ENCODE peak calls at places on chromosomes 6 and 20, in seven cellular contexts. V is heart left ventricle, A is adrenal gland, Z is breast epithelium, I is tibial nerve, F is right lobe of liver, G is uterus. X is an unnamed sample.

GRCh38 chr6:116398366-116399005 is 27.7 kb downstream of the DSE start:
- DNase-seq in V (no peak), A (no peak), Z (no peak), I (no peak), F (no peak), G (no peak), X (no peak)

GRCh38 chr20:41037172-41037571 is 8.6 kb downstream of the TOP1 start:
- DNase-seq in V (no peak), A (no peak), Z (no peak), I (no peak), F (no peak), G (no peak), X (no peak)

GRCh38 chr20:32112862-32113261 is 3.3 kb downstream of the TM9SF4 start:
- DNase-seq in V (peak), A (peak), Z (no peak), I (no peak), F (peak), G (no peak), X (no peak)

GRCh38 chr6:126148853-126149252 is 162.5 kb downstream of the TRMT11 start:
- DNase-seq in V (no peak), A (no peak), Z (no peak), I (no peak), F (no peak), G (no peak), X (no peak)

GRCh38 chr6:143513410-143513809 is 1.9 kb upstream of the FUCA2 start:
- DNase-seq in V (peak), A (peak), Z (no peak), I (no peak), F (no peak), G (no peak), X (no peak)

GRCh38 chr6:7787137-7787575 is 61.3 kb downstream of the BMP6 start:
- DNase-seq in V (no peak), A (peak), Z (peak), I (no peak), F (no peak), G (peak), X (no peak)

GRCh38 chr20:58981564-58982364 is 708 bp downstream of the NELFCD start:
- DNase-seq in V (no peak), A (no peak), Z (no peak), I (no peak), F (peak), G (no peak), X (no peak)

GRCh38 chr6:132192646-132193045 is 208.6 kb downstream of the MOXD1 start:
- DNase-seq in V (no peak), A (no peak), Z (no peak), I (no peak), F (peak), G (no peak), X (no peak)

GRCh38 chr6:53541900-53542299 is 3.0 kb downstream of the GCLC start:
- DNase-seq in V (no peak), A (no peak), Z (no peak), I (no peak), F (no peak), G (no peak), X (no peak)

GRCh38 chr6:41100871-41101287 is 28.1 kb downstream of the NFYA start:
- DNase-seq in V (peak), A (no peak), Z (no peak), I (no peak), F (no peak), G (no peak), X (no peak)

GRCh38 chr6:108168980-108169800 is 3.4 kb downstream of the NR2E1 start:
- DNase-seq in V (no peak), A (no peak), Z (no peak), I (no peak), F (no peak), G (no peak), X (no peak)

GRCh38 chr6:34964564-34964963 is 75.5 kb downstream of the ANKS1A start:
- DNase-seq in V (no peak), A (no peak), Z (no peak), I (no peak), F (no peak), G (no peak), X (no peak)

GRCh38 chr20:1801551-1801950 is 93.7 kb upstream of the SIRPA start:
- DNase-seq in V (no peak), A (no peak), Z (no peak), I (no peak), F (no peak), G (no peak), X (no peak)

GRCh38 chr20:34377072-34377847 is 14.2 kb downstream of the ITCH start:
- DNase-seq in V (no peak), A (no peak), Z (no peak), I (no peak), F (no peak), G (no peak), X (no peak)

GRCh38 chr6:30913721-30914075 is 340 bp upstream of the VARS2 start:
- DNase-seq in V (no peak), A (no peak), Z (no peak), I (no peak), F (peak), G (no peak), X (no peak)

GRCh38 chr6:30917487-30917886 is 3.4 kb downstream of the VARS2 start:
- DNase-seq in V (no peak), A (no peak), Z (no peak), I (no peak), F (no peak), G (no peak), X (no peak)

GRCh38 chr6:30914854-30915590 is 984 bp downstream of the VARS2 start:
- DNase-seq in V (no peak), A (peak), Z (no peak), I (no peak), F (no peak), G (peak), X (no peak)

GRCh38 chr6:30914076-30914853 is at the start of gene VARS2:
- DNase-seq in V (peak), A (peak), Z (peak), I (peak), F (peak), G (peak), X (peak)

DNA sequence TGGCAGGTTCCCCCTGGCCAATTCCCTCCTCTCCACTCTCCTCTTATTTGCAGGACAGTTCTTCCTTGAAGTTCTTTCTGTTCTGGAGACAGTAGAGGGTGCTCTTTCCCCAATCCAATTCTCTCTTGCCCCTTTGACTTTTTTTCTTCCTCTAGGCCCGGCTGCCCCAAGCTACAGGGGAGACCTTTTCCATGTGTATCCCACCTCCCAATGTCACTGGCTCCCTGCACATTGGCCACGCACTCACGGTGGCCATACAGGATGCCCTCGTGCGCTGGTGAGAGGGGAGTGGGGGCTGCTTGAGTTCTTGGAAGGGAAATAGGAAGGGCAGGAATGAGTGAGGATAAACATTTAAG is 1.5 kb downstream of the VARS2 start:
- DNase-seq in V (no peak), A (peak), Z (no peak), I (no peak), F (no peak), G (peak), X (no peak)
- H3K27ac ChIP-seq in V (peak), A (no peak), Z (peak), I (peak), F (no peak), G (peak), X (peak)

DNA sequence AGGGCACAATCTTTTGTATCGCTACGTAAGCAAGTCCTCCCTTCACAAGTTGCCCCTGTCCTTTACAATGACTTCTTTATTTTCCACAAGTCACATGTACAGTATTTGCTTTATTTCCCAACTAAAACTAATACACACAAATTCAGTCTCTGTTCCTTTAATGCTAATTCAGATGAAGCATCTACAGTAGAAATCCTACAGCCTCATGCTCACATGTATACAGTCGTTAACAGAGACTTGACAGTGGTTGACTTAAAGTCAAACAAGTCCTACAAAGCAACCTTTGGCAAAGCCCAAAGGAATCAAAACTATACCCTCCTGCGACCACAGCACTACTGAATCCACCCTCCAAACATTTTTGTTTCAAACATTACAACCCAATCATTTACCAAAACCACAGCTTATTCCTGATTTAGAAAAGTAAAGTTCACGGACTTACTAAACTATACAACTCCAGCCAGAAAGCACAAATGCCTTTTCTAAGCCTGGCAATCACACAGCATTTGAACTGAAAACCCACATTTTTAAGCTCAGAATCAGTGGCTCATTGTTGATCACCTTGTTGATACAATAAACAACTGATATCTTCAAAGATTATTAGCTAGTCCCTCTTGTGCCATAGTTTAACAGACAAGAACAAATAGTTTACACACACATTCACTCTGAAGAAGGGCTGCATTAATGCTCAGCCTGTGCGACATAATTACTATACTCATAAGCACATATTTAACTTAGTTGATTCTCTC is 70.8 kb upstream of the NHSL1 start:
- DNase-seq in V (no peak), A (no peak), Z (no peak), I (no peak), F (no peak), G (no peak), X (no peak)
- TF ChIP-seq POLR2A in V (no peak), A (no peak), Z (no peak), I (no peak), F (no peak), G (no peak), X (no peak)

DNA sequence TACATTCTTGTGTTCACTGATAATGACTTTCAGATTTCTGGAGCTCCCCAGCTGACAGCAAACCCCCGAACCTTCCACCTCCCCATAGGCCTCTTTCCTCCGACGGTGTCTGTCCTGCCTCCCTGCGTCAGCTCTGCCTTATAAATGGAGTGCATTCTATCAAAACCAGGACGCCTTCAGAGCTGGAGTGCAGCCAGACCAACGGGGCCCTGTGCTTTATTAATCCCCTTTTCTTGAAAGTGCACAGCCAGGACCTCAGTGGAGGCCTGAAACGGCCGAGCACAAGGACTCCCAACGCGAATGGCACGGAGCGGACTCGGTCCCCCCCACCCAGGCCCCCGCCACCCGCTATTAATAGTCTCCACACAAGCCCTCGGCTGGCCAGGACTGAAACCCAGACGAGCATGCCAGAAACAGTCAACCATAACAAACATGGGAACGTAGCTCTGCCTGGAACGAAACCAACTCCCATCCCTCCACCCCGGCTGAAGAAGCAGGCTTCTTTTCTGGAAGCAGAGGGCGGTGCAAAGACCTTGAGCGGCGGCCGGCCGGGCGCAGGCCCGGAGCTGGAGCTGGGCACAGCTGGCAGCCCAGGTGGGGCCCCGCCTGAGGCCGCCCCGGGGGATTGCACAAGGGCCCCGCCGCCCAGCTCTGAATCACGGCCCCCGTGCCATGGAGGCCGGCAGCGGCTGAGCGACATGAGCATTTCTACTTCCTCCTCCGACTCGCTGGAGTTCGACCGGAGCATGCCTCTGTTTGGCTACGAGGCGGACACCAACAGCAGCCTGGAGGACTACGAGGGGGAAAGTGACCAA is 42.3 kb upstream of the NAA20 start:
- DNase-seq in V (peak), A (peak), Z (peak), I (peak), F (peak), G (peak), X (no peak)
- H3K27ac ChIP-seq in V (peak), A (peak), Z (peak), I (peak), F (peak), G (peak), X (peak)

GRCh38 chr20:5552154-5552553 is 198.0 kb upstream of the SHLD1 start:
- DNase-seq in V (no peak), A (no peak), Z (no peak), I (no peak), F (no peak), G (no peak), X (no peak)

GRCh38 chr20:5549200-5549599 is 201.0 kb upstream of the SHLD1 start:
- DNase-seq in V (no peak), A (no peak), Z (no peak), I (no peak), F (no peak), G (no peak), X (no peak)

GRCh38 chr20:5553194-5553815 is 196.9 kb upstream of the SHLD1 start:
- DNase-seq in V (no peak), A (no peak), Z (no peak), I (no peak), F (no peak), G (no peak), X (no peak)

GRCh38 chr20:5551621-5552020 is 198.6 kb upstream of the SHLD1 start:
- DNase-seq in V (no peak), A (no peak), Z (no peak), I (no peak), F (no peak), G (no peak), X (no peak)

DNA sequence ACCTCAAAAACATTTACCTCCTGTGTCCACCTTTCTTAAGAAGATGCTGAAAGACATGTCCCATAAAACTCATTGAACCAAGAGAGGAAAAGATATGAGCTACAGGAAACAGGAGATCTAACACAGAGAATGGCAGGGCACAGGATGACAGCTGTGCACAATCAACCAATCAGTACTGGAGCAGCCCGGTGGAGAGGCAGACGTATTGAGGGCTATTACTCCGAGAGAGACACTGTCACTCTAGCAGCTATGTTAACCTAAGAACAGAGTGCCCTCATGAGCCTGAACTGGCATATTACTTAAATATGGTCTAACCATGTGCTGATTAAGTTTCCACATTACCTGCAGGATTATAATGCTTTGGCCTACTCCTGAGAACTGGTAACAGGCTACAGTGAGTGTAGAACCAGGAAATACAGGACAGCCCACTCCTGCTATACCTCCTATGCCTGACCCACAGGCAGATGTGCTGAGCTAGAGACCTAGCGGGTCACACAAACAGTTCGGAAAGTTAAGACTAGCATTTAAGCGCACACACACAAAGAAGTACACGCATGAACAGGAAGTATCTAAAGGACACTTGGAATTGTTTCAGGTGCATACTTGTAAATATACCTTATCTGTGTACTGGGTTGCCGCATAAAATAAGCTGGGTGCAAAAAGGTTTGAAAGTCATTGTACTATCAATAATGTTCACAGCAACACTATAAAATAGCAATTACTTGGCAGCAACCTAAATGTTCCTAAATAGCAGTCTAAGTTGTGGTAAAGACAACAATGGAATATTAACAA is 199.3 kb upstream of the SHLD1 start:
- DNase-seq in V (no peak), A (no peak), Z (no peak), I (no peak), F (no peak), G (no peak), X (no peak)
- TF ChIP-seq POLR2A in V (no peak), A (no peak), Z (no peak), I (no peak), F (no peak), G (no peak), X (no peak)

DNA sequence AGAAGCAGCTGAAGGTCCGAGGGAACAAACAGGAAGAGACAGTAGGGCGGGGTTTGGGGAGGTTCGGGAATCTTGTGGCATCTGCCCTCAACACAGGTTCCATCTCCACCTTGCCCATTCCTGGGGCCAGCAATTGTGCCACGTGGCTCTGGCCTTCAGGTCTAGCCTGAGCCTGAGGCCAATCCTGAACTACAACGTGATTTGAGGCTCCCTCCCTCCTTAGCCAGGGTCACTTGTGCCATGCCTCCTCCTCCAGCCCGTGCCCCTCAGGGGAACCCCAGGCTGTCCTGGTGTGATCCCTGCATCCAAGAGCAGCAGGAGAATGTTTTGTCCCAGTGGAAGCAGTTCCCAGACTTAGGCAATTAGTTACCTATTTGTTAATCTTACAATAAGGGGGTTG is 3.0 kb downstream of the CST9 start:
- DNase-seq in V (no peak), A (no peak), Z (no peak), I (no peak), F (no peak), G (no peak), X (no peak)
- H3K27ac ChIP-seq in V (no peak), A (no peak), Z (no peak), I (no peak), F (no peak), G (no peak), X (no peak)

GRCh38 chr6:43171284-43172126 is 436 bp downstream of the SRF start:
- DNase-seq in V (peak), A (peak), Z (no peak), I (no peak), F (no peak), G (no peak), X (no peak)
- TF ChIP-seq POLR2A in V (peak), A (peak), Z (no peak), I (peak), F (peak), G (peak), X (no peak)

GRCh38 chr20:20299904-20300303 is 68.0 kb upstream of the INSM1 start:
- DNase-seq in V (no peak), A (no peak), Z (no peak), I (no peak), F (no peak), G (no peak), X (no peak)

GRCh38 chr20:20303320-20303719 is 64.6 kb upstream of the INSM1 start:
- DNase-seq in V (no peak), A (no peak), Z (no peak), I (no peak), F (no peak), G (no peak), X (no peak)

GRCh38 chr20:20303742-20304141 is 64.2 kb upstream of the INSM1 start:
- DNase-seq in V (peak), A (peak), Z (no peak), I (no peak), F (no peak), G (no peak), X (no peak)

GRCh38 chr20:20304942-20305341 is 63.0 kb upstream of the INSM1 start:
- DNase-seq in V (no peak), A (no peak), Z (no peak), I (no peak), F (no peak), G (no peak), X (no peak)
- H3K27ac ChIP-seq in V (no peak), A (no peak), Z (no peak), I (no peak), F (no peak), G (no peak), X (no peak)

GRCh38 chr6:6407061-6407723 is 86.7 kb upstream of the F13A1 start:
- DNase-seq in V (no peak), A (no peak), Z (no peak), I (no peak), F (no peak), G (no peak), X (no peak)
- TF ChIP-seq POLR2A in V (no peak), A (no peak), Z (no peak), I (no peak), F (no peak), G (no peak), X (no peak)

DNA sequence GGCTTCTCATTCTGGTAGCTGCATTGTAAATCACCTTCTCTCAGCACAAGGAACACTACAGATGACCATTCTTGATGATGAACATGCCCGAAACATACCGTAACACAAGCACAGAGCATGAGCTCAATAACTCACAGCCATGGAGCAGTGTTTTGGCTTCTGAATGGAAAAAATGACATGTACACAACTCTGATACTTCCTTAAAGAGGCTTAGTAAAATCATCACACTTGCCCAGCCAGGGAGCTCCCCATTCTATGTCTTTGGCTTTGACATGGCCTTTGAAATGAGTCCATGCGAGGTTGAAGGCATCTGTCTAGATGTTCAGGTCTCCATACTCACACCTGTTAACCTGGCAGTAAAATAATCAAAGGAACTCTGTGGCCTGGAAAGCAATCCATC is 87.6 kb downstream of the MYB start:
- DNase-seq in V (no peak), A (no peak), Z (no peak), I (no peak), F (no peak), G (no peak), X (no peak)
- H3K27ac ChIP-seq in V (no peak), A (no peak), Z (no peak), I (no peak), F (no peak), G (no peak), X (peak)

X was measured in esophagus squamous epithelium.